ENCODE peak calls at places on chromosomes 6 and 20, in six cellular contexts. H is BE2C; N is ovary; E is lower lobe of right lung; T is CD8-positive, alpha-beta T cell; K is mammary epithelial cell. Z is an unnamed sample.

GRCh38 chr6:38047562-38047961 is 228.0 kb downstream of the ZFAND3 start:
- DNase-seq in H (no peak), K (no peak), N (no peak), T (no peak), E (no peak), Z (no peak)

GRCh38 chr6:55825402-55826051 is 49.9 kb downstream of the BMP5 start:
- DNase-seq in T (no peak), H (no peak), K (peak; percentile 83), E (no peak), N (no peak), Z (no peak)

GRCh38 chr6:135540207-135540877 is 42.8 kb upstream of the AHI1 start:
- DNase-seq in T (no peak), K (no peak), E (no peak), N (peak; percentile 28), H (no peak), Z (peak; percentile 15)

GRCh38 chr6:26295691-26296555 is 69.1 kb upstream of the BTN3A2 start:
- DNase-seq in K (peak; percentile 91), H (no peak), N (no peak), E (no peak), T (no peak), Z (no peak)

GRCh38 chr6:28211840-28212509 is 13.1 kb upstream of the ZSCAN9 start:
- DNase-seq in N (no peak), T (no peak), K (no peak), H (peak; percentile 26), E (no peak), Z (no peak)

GRCh38 chr20:36462440-36463211 is 78.7 kb upstream of the MYL9 start:
- DNase-seq in H (peak; percentile 30), E (peak; percentile 71), N (peak; percentile 75), K (no peak), T (peak; percentile 11), Z (no peak)

GRCh38 chr6:2266031-2266430 is 20.6 kb upstream of the GMDS start:
- DNase-seq in N (no peak), K (no peak), T (no peak), E (no peak), H (no peak), Z (no peak)

GRCh38 chr6:11200356-11200755 is 32.1 kb downstream of the NEDD9 start:
- DNase-seq in K (no peak), N (no peak), T (no peak), H (no peak), E (no peak), Z (no peak)

GRCh38 chr6:38316099-38316868 is 323.4 kb downstream of the BTBD9 start:
- DNase-seq in E (no peak), T (no peak), N (no peak), K (no peak), H (no peak), Z (no peak)

GRCh38 chr6:35017461-35018183 is 123.5 kb downstream of the TCP11 start:
- DNase-seq in E (peak; percentile 62), H (no peak), N (peak; percentile 70), T (no peak), K (no peak), Z (no peak)

GRCh38 chr20:44768854-44769480 is 23.3 kb downstream of the KCNK15 start:
- DNase-seq in N (no peak), E (no peak), K (no peak), T (no peak), H (no peak), Z (no peak)

GRCh38 chr20:41030536-41031242 is 2.1 kb downstream of the TOP1 start:
- DNase-seq in K (peak; percentile 58), E (no peak), T (no peak), N (no peak), H (no peak), Z (no peak)

GRCh38 chr6:33171096-33171888 is 21.0 kb downstream of the COL11A2 start:
- DNase-seq in T (no peak), H (no peak), E (no peak), N (no peak), K (no peak), Z (no peak)

GRCh38 chr6:159095561-159096095 is 50.8 kb upstream of the TAGAP start:
- DNase-seq in E (no peak), T (no peak), N (no peak), K (no peak), H (peak; percentile 42), Z (no peak)

GRCh38 chr6:158911746-158912158 is 88.2 kb downstream of the RSPH3 start:
- DNase-seq in H (no peak), N (no peak), K (peak; percentile 31), T (peak; percentile 26), E (no peak), Z (no peak)

GRCh38 chr20:32879538-32879937 is 20.8 kb downstream of the EFCAB8 start:
- DNase-seq in H (no peak), E (no peak), K (no peak), T (no peak), N (no peak), Z (no peak)

GRCh38 chr20:30912006-30912660 is 345.3 kb upstream of the DEFB115 start:
- DNase-seq in T (no peak), H (no peak), E (peak; percentile 10), N (no peak), K (no peak), Z (no peak)

GRCh38 chr6:116251568-116252384 is 2.1 kb downstream of the TSPYL4 start:
- DNase-seq in H (no peak), T (no peak), E (no peak), K (peak; percentile 42), N (no peak), Z (no peak)

GRCh38 chr6:11853678-11854417 is 75.2 kb upstream of the ADTRP start:
- DNase-seq in E (no peak), H (no peak), T (no peak), N (no peak), K (no peak), Z (no peak)

GRCh38 chr6:79234150-79235022 is at the start of gene HMGN3:
- DNase-seq in T (peak; percentile 91), E (peak; percentile 98), H (peak; percentile 98), N (peak; percentile 97), K (peak; percentile 86), Z (peak; percentile 96)

GRCh38 chr20:53880108-53880641 is 190.2 kb downstream of the BCAS1 start:
- DNase-seq in H (no peak), T (no peak), E (no peak), K (no peak), N (no peak), Z (no peak)

GRCh38 chr20:53878262-53879047 is 191.9 kb downstream of the BCAS1 start:
- DNase-seq in E (no peak), H (no peak), T (no peak), K (no peak), N (no peak), Z (no peak)

GRCh38 chr20:53883098-53883762 is 187.2 kb downstream of the BCAS1 start:
- DNase-seq in K (peak; percentile 71), H (no peak), N (no peak), T (no peak), E (no peak), Z (no peak)

GRCh38 chr20:53879048-53879684 is 191.2 kb downstream of the BCAS1 start:
- DNase-seq in N (no peak), H (no peak), K (no peak), T (no peak), E (no peak), Z (no peak)

GRCh38 chr20:53881362-53881761 is 189.0 kb downstream of the BCAS1 start:
- DNase-seq in N (no peak), T (no peak), K (no peak), E (no peak), H (no peak), Z (no peak)
- H3K4me1 ChIP-seq in N (peaks cover 2% of the 10 kb centered on the region), T (peaks cover 51% of the 10 kb centered on the region), K (no peaks in the 10 kb centered on the region), E (no peaks in the 10 kb centered on the region), H (no peaks in the 10 kb centered on the region), Z (no peaks in the 10 kb centered on the region)

DNA sequence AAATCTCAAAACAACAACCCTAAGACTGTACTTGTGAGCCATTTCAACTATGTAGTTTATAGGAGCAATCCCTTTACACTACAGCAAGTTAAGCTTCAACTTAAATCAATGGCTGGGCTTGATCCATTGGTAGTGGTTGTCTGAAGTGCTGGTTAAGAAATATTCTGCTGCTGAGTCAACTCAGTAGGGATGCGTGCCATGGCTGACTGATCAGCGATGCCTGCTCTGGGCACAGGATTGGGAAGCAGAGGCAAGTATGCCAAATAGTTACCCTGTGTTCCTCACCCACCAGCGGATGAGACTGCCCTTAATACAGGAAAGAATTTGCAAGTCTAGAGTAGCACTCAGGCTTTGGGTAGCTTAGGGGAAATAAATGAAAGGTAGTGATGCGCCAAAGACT is 41.5 kb downstream of the GCM1 start:
- DNase-seq in H (no peak), K (peak; percentile 62), T (no peak), E (no peak), N (no peak), Z (no peak)
- H3K4me1 ChIP-seq in H (no peaks in the 10 kb centered on the region), K (peaks cover 20% of the 10 kb centered on the region), T (no peaks in the 10 kb centered on the region), E (no peaks in the 10 kb centered on the region), N (no peaks in the 10 kb centered on the region), Z (peaks cover 33% of the 10 kb centered on the region)

GRCh38 chr20:61442718-61443117 is 190.7 kb downstream of the CDH4 start:
- DNase-seq in K (no peak), E (no peak), N (no peak), H (no peak), T (no peak), Z (no peak)

GRCh38 chr20:61440548-61441055 is 188.5 kb downstream of the CDH4 start:
- DNase-seq in H (no peak), T (no peak), K (no peak), E (no peak), N (no peak), Z (no peak)

GRCh38 chr20:61443541-61444126 is 191.6 kb downstream of the CDH4 start:
- DNase-seq in K (no peak), H (no peak), T (no peak), E (no peak), N (no peak), Z (no peak)

GRCh38 chr20:61441537-61441936 is 189.5 kb downstream of the CDH4 start:
- DNase-seq in K (no peak), T (no peak), E (no peak), N (no peak), H (no peak), Z (no peak)

GRCh38 chr20:61442075-61442670 is 190.1 kb downstream of the CDH4 start:
- DNase-seq in E (no peak), K (no peak), N (no peak), T (no peak), H (no peak), Z (no peak)
- H3K4me1 ChIP-seq in E (no peaks in the 10 kb centered on the region), K (peaks cover 24% of the 10 kb centered on the region), N (no peaks in the 10 kb centered on the region), T (no peaks in the 10 kb centered on the region), H (no peaks in the 10 kb centered on the region), Z (no peaks in the 10 kb centered on the region)

DNA sequence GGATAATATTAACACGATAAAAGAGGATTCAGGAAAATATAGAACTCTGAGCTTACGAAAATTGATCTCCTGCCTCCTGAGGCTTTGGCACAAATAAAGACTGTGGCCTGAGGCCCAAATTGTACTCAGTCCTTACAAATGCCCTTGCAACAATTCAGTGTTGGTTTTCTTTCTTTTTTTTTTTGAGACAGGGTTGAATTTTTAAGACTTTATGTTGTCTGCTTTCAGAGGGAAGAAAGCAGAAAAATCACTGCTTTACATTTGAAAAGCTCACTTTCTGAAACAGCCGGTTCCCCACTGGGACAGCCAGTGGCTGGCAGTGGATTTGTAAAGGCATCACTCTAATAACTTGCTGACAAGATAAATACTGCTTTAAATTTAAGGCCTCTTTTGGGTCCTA is 290.5 kb downstream of the SLC35F1 start:
- DNase-seq in N (no peak), K (no peak), T (no peak), E (no peak), H (no peak), Z (no peak)
- H3K4me1 ChIP-seq in N (no peaks in the 10 kb centered on the region), K (no peaks in the 10 kb centered on the region), T (no peaks in the 10 kb centered on the region), E (no peaks in the 10 kb centered on the region), H (no peaks in the 10 kb centered on the region), Z (no peaks in the 10 kb centered on the region)